ENCODE peak calls at places on chromosome 3, in four cellular contexts. T is uterus, S is mesendoderm, E is lung. U is an unnamed sample.

GRCh38 chr3:15063238-15063637 is 1.9 kb downstream of the MRPS25 start:
- DNase-seq in S (no peak), T (no peak), E (peak), U (no peak)

GRCh38 chr3:130737622-130738021 is 9.0 kb downstream of the PIK3R4 start:
- DNase-seq in S (no peak), E (no peak), T (no peak), U (no peak)

GRCh38 chr3:154684021-154684420 is 254.0 kb upstream of the GPR149 start:
- DNase-seq in E (no peak), T (no peak), S (peak), U (no peak)

GRCh38 chr3:195154111-195154791 is 116.7 kb downstream of the XXYLT1 start:
- DNase-seq in S (no peak), E (no peak), T (peak), U (no peak)

GRCh38 chr3:184284696-184285095 is 8.9 kb downstream of the ECE2 start:
- DNase-seq in T (no peak), E (no peak), S (peak), U (peak)

GRCh38 chr3:27659279-27660021 is 62.7 kb downstream of the EOMES start:
- DNase-seq in T (peak), S (peak), E (peak), U (peak)

GRCh38 chr3:184563941-184564684 is 2.5 kb downstream of the EPHB3 start:
- DNase-seq in E (no peak), S (no peak), T (no peak), U (no peak)

GRCh38 chr3:65030847-65031463 is 343.2 kb upstream of the ADAMTS9 start:
- DNase-seq in E (no peak), S (peak), T (peak), U (peak)

GRCh38 chr3:182766108-182766507 is 27.2 kb upstream of the ATP11B start:
- DNase-seq in S (no peak), T (no peak), E (no peak), U (no peak)

DNA sequence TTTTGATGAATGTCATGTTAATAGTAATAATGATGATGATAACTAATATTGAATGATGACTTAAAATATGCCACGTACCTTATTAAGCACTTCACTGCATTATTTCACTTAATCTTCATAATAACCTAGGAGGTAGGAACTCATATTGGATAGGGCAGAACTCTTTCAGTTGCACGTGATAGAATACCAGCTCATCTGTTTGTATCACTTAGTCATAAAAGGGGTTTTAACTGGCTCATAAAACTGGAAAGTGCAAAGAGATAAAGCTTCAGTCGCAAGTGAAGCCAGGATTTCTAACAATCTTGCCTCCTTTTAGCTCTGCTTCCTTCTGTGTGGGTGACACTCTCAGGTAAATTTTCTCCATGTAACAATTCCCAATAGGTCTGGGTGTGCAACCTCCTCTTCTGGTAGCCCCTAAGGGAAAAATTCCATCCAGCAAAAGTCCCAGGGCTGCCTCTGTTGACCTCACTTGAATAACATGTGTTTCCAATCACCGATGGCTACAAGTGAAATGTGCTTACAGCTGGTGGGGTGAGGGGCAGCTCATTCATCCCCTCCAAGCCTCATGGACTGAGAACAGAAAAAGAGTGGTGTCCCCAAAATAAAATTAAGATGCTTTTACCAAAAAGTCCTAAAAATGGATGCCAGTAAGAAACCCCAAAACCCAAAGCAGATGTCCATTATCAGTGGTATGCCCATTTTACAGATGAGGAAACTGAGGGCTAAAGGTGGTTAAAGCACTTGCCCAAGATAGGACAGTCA is 9.3 kb downstream of the GXYLT2 start:
- DNase-seq in S (peak), T (no peak), E (no peak), U (peak)
- H3K27ac ChIP-seq in S (no peak), T (peak), E (no peak), U (no peak)

DNA sequence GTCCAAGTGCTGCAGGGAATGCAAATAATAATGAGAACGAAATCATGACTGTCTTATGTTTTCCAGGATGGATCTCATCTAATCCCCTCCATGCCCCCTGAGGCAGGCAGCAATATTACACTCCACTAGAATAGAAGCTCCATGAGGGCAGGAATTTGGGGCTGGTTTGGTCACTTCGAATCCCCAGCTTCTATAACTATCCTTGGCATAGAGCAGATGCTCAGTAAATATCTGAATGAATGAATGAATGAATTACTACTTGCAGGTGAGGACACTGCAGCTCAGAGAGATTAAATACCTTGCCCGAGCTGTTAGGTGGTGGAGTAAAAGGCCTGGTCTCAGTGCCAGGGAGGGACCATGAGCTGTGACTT is 11.1 kb downstream of the PXYLP1 start:
- DNase-seq in T (no peak), S (no peak), E (no peak), U (no peak)
- H3K27ac ChIP-seq in T (no peak), S (no peak), E (no peak), U (no peak)

DNA sequence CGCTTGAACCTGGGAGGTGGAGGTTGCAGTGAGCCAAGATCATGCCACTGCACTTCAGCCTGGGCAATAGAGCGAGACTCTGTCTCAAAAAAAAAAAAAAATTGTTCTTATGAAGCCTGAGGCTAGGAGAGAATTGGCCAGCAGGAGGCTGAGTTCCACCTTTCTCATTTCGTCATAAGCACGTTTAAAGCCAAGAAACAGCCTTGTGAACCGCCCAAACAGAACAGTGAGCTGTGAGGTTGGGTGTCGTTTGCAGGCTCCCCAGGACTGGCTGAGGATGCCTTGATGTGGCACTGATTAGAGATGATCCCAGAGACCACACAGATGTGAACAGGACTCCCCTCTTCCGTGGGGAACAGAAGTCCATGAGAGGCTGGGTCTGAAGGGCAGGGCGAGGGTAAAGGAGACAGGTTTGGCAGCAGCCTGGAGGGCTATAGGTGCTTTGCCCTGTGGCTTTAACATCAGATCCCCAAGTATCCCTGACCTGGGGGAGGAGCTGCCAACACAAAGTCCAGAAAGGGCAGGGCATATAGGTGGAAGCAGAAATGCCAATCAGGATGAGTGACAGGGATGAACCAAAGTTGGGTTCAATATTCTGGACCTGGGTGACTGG is 52.9 kb downstream of the CLEC3B start:
- DNase-seq in S (peak), E (no peak), T (no peak), U (no peak)
- H3K27ac ChIP-seq in S (no peak), E (no peak), T (no peak), U (peak)

GRCh38 chr3:114406286-114406685 is 112.5 kb downstream of the TIGIT start:
- DNase-seq in T (no peak), E (no peak), S (no peak), U (no peak)

GRCh38 chr3:114408763-114409162 is 114.9 kb downstream of the TIGIT start:
- DNase-seq in S (peak), T (no peak), E (no peak), U (no peak)

GRCh38 chr3:114405202-114405601 is 111.4 kb downstream of the TIGIT start:
- DNase-seq in E (no peak), T (no peak), S (no peak), U (no peak)

GRCh38 chr3:114404590-114404989 is 110.8 kb downstream of the TIGIT start:
- DNase-seq in T (no peak), S (no peak), E (no peak), U (no peak)

DNA sequence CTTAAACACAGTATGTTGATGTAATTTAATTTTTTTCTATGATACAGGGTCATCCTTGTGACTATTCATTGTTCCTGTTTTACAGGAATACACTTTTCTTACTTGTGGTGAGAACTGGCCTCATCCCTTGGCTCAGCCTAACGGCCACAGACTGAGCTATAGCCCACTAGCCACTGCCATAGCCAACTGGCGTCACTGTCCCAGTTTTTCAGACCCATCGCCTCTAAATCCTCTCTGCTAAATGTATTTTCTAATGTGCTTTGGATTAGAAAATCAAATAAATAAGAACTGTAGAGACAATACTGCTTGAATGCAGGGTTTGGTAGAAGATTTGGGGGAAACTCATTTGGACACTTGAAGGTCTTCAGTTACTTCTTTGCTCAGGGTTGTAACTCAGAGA is 113.1 kb downstream of the TIGIT start:
- DNase-seq in S (no peak), E (no peak), T (no peak), U (no peak)
- H3K27ac ChIP-seq in S (no peak), E (no peak), T (no peak), U (no peak)

DNA sequence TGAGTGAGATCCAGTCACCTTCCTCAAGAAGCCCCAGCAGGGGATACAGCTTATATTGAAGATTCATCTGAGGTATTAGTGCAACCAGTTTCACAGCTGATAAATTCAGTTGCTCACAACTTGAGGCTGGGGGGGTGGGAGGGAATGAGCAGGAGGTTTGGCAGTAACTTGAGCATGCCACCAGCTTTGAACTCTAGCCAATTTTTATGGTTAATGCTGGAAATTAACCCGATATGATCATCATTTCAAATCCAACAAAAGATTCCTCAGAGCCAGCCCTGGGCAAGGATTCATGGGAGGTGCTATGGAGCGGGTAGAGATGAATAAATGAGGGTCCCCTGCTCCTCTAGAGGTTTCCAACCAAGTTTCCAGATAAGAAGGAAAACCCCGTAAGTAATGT is 73.1 kb upstream of the HES1 start:
- DNase-seq in T (no peak), E (no peak), S (no peak), U (no peak)
- H3K27ac ChIP-seq in T (no peak), E (no peak), S (no peak), U (no peak)

U was measured in hepatocyte.